ENCODE peak calls at places on chromosomes 11 and 22, in seven cellular contexts. One of them, this sample, is unnamed.
A peak's percentile ranks its signal among the peaks of the same experiment; 100 is the strongest.

GRCh38 chr11:123773959-123774358 is 19.6 kb upstream of the OR6X1 start:
- DNase-seq in H1: no peak
- DNase-seq in coronary artery: no peak
- DNase-seq in M059J: no peak
- DNase-seq in lung microvascular endothelial cell: no peak
- DNase-seq in H7: no peak
- DNase-seq in activated T-helper 1 cell treated with Interleukin-2 at 50 U/mL for 16 hours: no peak
- DNase-seq in this sample: no peak

GRCh38 chr22:27851974-27852713 is 50.6 kb upstream of the MN1 start:
- DNase-seq in lung microvascular endothelial cell: peak; percentile 45
- DNase-seq in coronary artery: no peak
- DNase-seq in H1: no peak
- DNase-seq in M059J: no peak
- DNase-seq in H7: peak; percentile 16
- DNase-seq in activated T-helper 1 cell treated with Interleukin-2 at 50 U/mL for 16 hours: no peak
- DNase-seq in this sample: no peak

GRCh38 chr22:43451651-43452050 is 39.8 kb downstream of the MPPED1 start:
- DNase-seq in activated T-helper 1 cell treated with Interleukin-2 at 50 U/mL for 16 hours: no peak
- DNase-seq in H7: peak; percentile 29
- DNase-seq in lung microvascular endothelial cell: no peak
- DNase-seq in H1: no peak
- DNase-seq in coronary artery: no peak
- DNase-seq in M059J: no peak
- DNase-seq in this sample: no peak

GRCh38 chr11:66465371-66466224 is 1.1 kb upstream of the PELI3 start:
- DNase-seq in coronary artery: no peak
- DNase-seq in activated T-helper 1 cell treated with Interleukin-2 at 50 U/mL for 16 hours: no peak
- DNase-seq in H1: peak; percentile 46
- DNase-seq in H7: peak; percentile 42
- DNase-seq in lung microvascular endothelial cell: no peak
- DNase-seq in M059J: peak; percentile 20
- DNase-seq in this sample: no peak

GRCh38 chr11:12581923-12582322 is 92.3 kb upstream of the TEAD1 start:
- DNase-seq in coronary artery: no peak
- DNase-seq in M059J: peak; percentile 97
- DNase-seq in lung microvascular endothelial cell: no peak
- DNase-seq in activated T-helper 1 cell treated with Interleukin-2 at 50 U/mL for 16 hours: no peak
- DNase-seq in H1: no peak
- DNase-seq in H7: no peak
- DNase-seq in this sample: no peak

GRCh38 chr11:32312865-32313403 is 122.4 kb downstream of the WT1 start:
- DNase-seq in coronary artery: no peak
- DNase-seq in lung microvascular endothelial cell: peak; percentile 54
- DNase-seq in activated T-helper 1 cell treated with Interleukin-2 at 50 U/mL for 16 hours: no peak
- DNase-seq in H7: peak; percentile 69
- DNase-seq in M059J: peak; percentile 81
- DNase-seq in H1: peak; percentile 60
- DNase-seq in this sample: no peak

GRCh38 chr22:41267958-41268357 is 18.0 kb downstream of the RANGAP1 start:
- DNase-seq in activated T-helper 1 cell treated with Interleukin-2 at 50 U/mL for 16 hours: no peak
- DNase-seq in M059J: no peak
- DNase-seq in lung microvascular endothelial cell: no peak
- DNase-seq in H7: peak; percentile 59
- DNase-seq in coronary artery: no peak
- DNase-seq in H1: no peak
- DNase-seq in this sample: no peak

GRCh38 chr22:28009272-28009827 is 90.3 kb upstream of the PITPNB start:
- DNase-seq in activated T-helper 1 cell treated with Interleukin-2 at 50 U/mL for 16 hours: peak; percentile 47
- DNase-seq in lung microvascular endothelial cell: peak; percentile 84
- DNase-seq in H7: peak; percentile 96
- DNase-seq in coronary artery: peak; percentile 79
- DNase-seq in M059J: peak; percentile 75
- DNase-seq in H1: peak; percentile 89
- DNase-seq in this sample: peak; percentile 86

GRCh38 chr22:37186228-37186996 is 1.6 kb downstream of the C1QTNF6 start:
- DNase-seq in coronary artery: no peak
- DNase-seq in activated T-helper 1 cell treated with Interleukin-2 at 50 U/mL for 16 hours: no peak
- DNase-seq in H7: peak; percentile 95
- DNase-seq in M059J: peak; percentile 54
- DNase-seq in H1: peak; percentile 68
- DNase-seq in lung microvascular endothelial cell: peak; percentile 96
- DNase-seq in this sample: no peak

GRCh38 chr11:65412271-65413076 is 10.1 kb upstream of the NEAT1 start:
- DNase-seq in activated T-helper 1 cell treated with Interleukin-2 at 50 U/mL for 16 hours: no peak
- DNase-seq in coronary artery: no peak
- DNase-seq in M059J: no peak
- DNase-seq in H1: no peak
- DNase-seq in H7: peak; percentile 20
- DNase-seq in lung microvascular endothelial cell: no peak
- DNase-seq in this sample: no peak

GRCh38 chr11:43360361-43361032 is 1.8 kb downstream of the TTC17 start:
- DNase-seq in activated T-helper 1 cell treated with Interleukin-2 at 50 U/mL for 16 hours: no peak
- DNase-seq in coronary artery: no peak
- DNase-seq in H7: no peak
- DNase-seq in H1: no peak
- DNase-seq in lung microvascular endothelial cell: peak; percentile 8
- DNase-seq in M059J: no peak
- DNase-seq in this sample: no peak

GRCh38 chr22:20026996-20027601 is 6.2 kb downstream of the TANGO2 start:
- DNase-seq in activated T-helper 1 cell treated with Interleukin-2 at 50 U/mL for 16 hours: no peak
- DNase-seq in H1: no peak
- DNase-seq in M059J: no peak
- DNase-seq in lung microvascular endothelial cell: no peak
- DNase-seq in coronary artery: no peak
- DNase-seq in H7: no peak
- DNase-seq in this sample: no peak

GRCh38 chr22:22740560-22741276 is 96.3 kb downstream of the GGTLC2 start:
- DNase-seq in activated T-helper 1 cell treated with Interleukin-2 at 50 U/mL for 16 hours: no peak
- DNase-seq in lung microvascular endothelial cell: no peak
- DNase-seq in H1: no peak
- DNase-seq in H7: no peak
- DNase-seq in coronary artery: no peak
- DNase-seq in M059J: no peak
- DNase-seq in this sample: no peak

GRCh38 chr11:86931059-86931964 is 23.9 kb downstream of the FZD4 start:
- DNase-seq in H7: no peak
- DNase-seq in coronary artery: no peak
- DNase-seq in activated T-helper 1 cell treated with Interleukin-2 at 50 U/mL for 16 hours: no peak
- DNase-seq in H1: no peak
- DNase-seq in M059J: peak; percentile 75
- DNase-seq in lung microvascular endothelial cell: no peak
- DNase-seq in this sample: no peak

GRCh38 chr11:15905334-15905733 is 451.0 kb downstream of the SOX6 start:
- DNase-seq in M059J: no peak
- DNase-seq in H7: no peak
- DNase-seq in H1: no peak
- DNase-seq in lung microvascular endothelial cell: no peak
- DNase-seq in coronary artery: no peak
- DNase-seq in activated T-helper 1 cell treated with Interleukin-2 at 50 U/mL for 16 hours: no peak
- DNase-seq in this sample: no peak

GRCh38 chr11:133064152-133064877 is 468.0 kb downstream of the OPCML start:
- DNase-seq in lung microvascular endothelial cell: peak; percentile 78
- DNase-seq in activated T-helper 1 cell treated with Interleukin-2 at 50 U/mL for 16 hours: no peak
- DNase-seq in coronary artery: peak; percentile 75
- DNase-seq in H7: peak; percentile 94
- DNase-seq in H1: peak; percentile 88
- DNase-seq in M059J: peak; percentile 70
- DNase-seq in this sample: peak; percentile 91

GRCh38 chr22:29458551-29458950 is 20.2 kb downstream of the RFPL1 start:
- DNase-seq in activated T-helper 1 cell treated with Interleukin-2 at 50 U/mL for 16 hours: no peak
- DNase-seq in lung microvascular endothelial cell: no peak
- DNase-seq in H1: no peak
- DNase-seq in coronary artery: no peak
- DNase-seq in M059J: no peak
- DNase-seq in H7: no peak
- DNase-seq in this sample: no peak

GRCh38 chr22:48581206-48581766 is 1246.4 kb downstream of the BRD1 start:
- DNase-seq in coronary artery: no peak
- DNase-seq in activated T-helper 1 cell treated with Interleukin-2 at 50 U/mL for 16 hours: no peak
- DNase-seq in M059J: no peak
- DNase-seq in lung microvascular endothelial cell: no peak
- DNase-seq in H1: no peak
- DNase-seq in H7: no peak
- DNase-seq in this sample: no peak

GRCh38 chr11:61688368-61689163 is 8.4 kb downstream of the DAGLA start:
- DNase-seq in coronary artery: peak; percentile 86
- DNase-seq in H7: peak; percentile 61
- DNase-seq in lung microvascular endothelial cell: peak; percentile 82
- DNase-seq in M059J: peak; percentile 43
- DNase-seq in H1: no peak
- DNase-seq in activated T-helper 1 cell treated with Interleukin-2 at 50 U/mL for 16 hours: no peak
- DNase-seq in this sample: no peak

GRCh38 chr11:122754553-122755322 is 83.6 kb upstream of the CRTAM start:
- DNase-seq in H7: peak; percentile 69
- DNase-seq in H1: peak; percentile 52
- DNase-seq in activated T-helper 1 cell treated with Interleukin-2 at 50 U/mL for 16 hours: no peak
- DNase-seq in M059J: peak; percentile 17
- DNase-seq in lung microvascular endothelial cell: peak; percentile 46
- DNase-seq in coronary artery: no peak
- DNase-seq in this sample: no peak

GRCh38 chr22:48555606-48556005 is 1272.1 kb downstream of the BRD1 start:
- DNase-seq in coronary artery: no peak
- DNase-seq in lung microvascular endothelial cell: no peak
- DNase-seq in activated T-helper 1 cell treated with Interleukin-2 at 50 U/mL for 16 hours: no peak
- DNase-seq in M059J: no peak
- DNase-seq in H7: no peak
- DNase-seq in H1: no peak
- DNase-seq in this sample: no peak

GRCh38 chr11:38425578-38425977 is 1827.5 kb upstream of the RAG2 start:
- DNase-seq in lung microvascular endothelial cell: no peak
- DNase-seq in coronary artery: no peak
- DNase-seq in M059J: no peak
- DNase-seq in H1: no peak
- DNase-seq in H7: no peak
- DNase-seq in activated T-helper 1 cell treated with Interleukin-2 at 50 U/mL for 16 hours: no peak
- DNase-seq in this sample: no peak

GRCh38 chr11:35330924-35331323 is 88.4 kb downstream of the SLC1A2 start:
- DNase-seq in H1: no peak
- DNase-seq in M059J: no peak
- DNase-seq in coronary artery: no peak
- DNase-seq in activated T-helper 1 cell treated with Interleukin-2 at 50 U/mL for 16 hours: peak; percentile 41
- DNase-seq in lung microvascular endothelial cell: no peak
- DNase-seq in H7: no peak
- DNase-seq in this sample: no peak

GRCh38 chr22:43151251-43152000 is at the start of gene TSPO:
- DNase-seq in activated T-helper 1 cell treated with Interleukin-2 at 50 U/mL for 16 hours: peak; percentile 59
- DNase-seq in M059J: peak; percentile 30
- DNase-seq in coronary artery: peak; percentile 92
- DNase-seq in H1: peak; percentile 76
- DNase-seq in lung microvascular endothelial cell: peak; percentile 67
- DNase-seq in H7: peak; percentile 95
- DNase-seq in this sample: peak; percentile 50

GRCh38 chr11:119843760-119844330 is 114.8 kb upstream of the NECTIN1 start:
- DNase-seq in H7: no peak
- DNase-seq in M059J: peak; percentile 17
- DNase-seq in coronary artery: no peak
- DNase-seq in activated T-helper 1 cell treated with Interleukin-2 at 50 U/mL for 16 hours: no peak
- DNase-seq in lung microvascular endothelial cell: no peak
- DNase-seq in H1: no peak
- DNase-seq in this sample: no peak

GRCh38 chr11:9160166-9160565 is 68.8 kb upstream of the SCUBE2 start:
- DNase-seq in H7: no peak
- DNase-seq in H1: no peak
- DNase-seq in activated T-helper 1 cell treated with Interleukin-2 at 50 U/mL for 16 hours: no peak
- DNase-seq in lung microvascular endothelial cell: peak; percentile 50
- DNase-seq in M059J: peak; percentile 58
- DNase-seq in coronary artery: no peak
- DNase-seq in this sample: no peak

GRCh38 chr22:47202819-47203553 is 440.5 kb downstream of the TBC1D22A start:
- DNase-seq in H7: no peak
- DNase-seq in lung microvascular endothelial cell: no peak
- DNase-seq in H1: peak; percentile 1
- DNase-seq in activated T-helper 1 cell treated with Interleukin-2 at 50 U/mL for 16 hours: no peak
- DNase-seq in M059J: no peak
- DNase-seq in coronary artery: no peak
- DNase-seq in this sample: no peak

GRCh38 chr11:64870176-64870892 is 8.1 kb downstream of the EHD1 start:
- DNase-seq in H7: peak; percentile 63
- DNase-seq in coronary artery: peak; percentile 92
- DNase-seq in activated T-helper 1 cell treated with Interleukin-2 at 50 U/mL for 16 hours: no peak
- DNase-seq in M059J: peak; percentile 72
- DNase-seq in H1: no peak
- DNase-seq in lung microvascular endothelial cell: peak; percentile 70
- DNase-seq in this sample: no peak

GRCh38 chr11:111307472-111308108 is 9.2 kb downstream of the POU2AF3 start:
- DNase-seq in H1: no peak
- DNase-seq in M059J: no peak
- DNase-seq in coronary artery: no peak
- DNase-seq in H7: no peak
- DNase-seq in lung microvascular endothelial cell: no peak
- DNase-seq in activated T-helper 1 cell treated with Interleukin-2 at 50 U/mL for 16 hours: no peak
- DNase-seq in this sample: no peak

GRCh38 chr22:39229688-39230260 is 15.0 kb downstream of the PDGFB start:
- DNase-seq in M059J: no peak
- DNase-seq in lung microvascular endothelial cell: no peak
- DNase-seq in coronary artery: no peak
- DNase-seq in H7: peak; percentile 84
- DNase-seq in H1: no peak
- DNase-seq in activated T-helper 1 cell treated with Interleukin-2 at 50 U/mL for 16 hours: no peak
- DNase-seq in this sample: no peak

GRCh38 chr11:30420233-30420787 is 97.4 kb downstream of the ARL14EP start:
- DNase-seq in activated T-helper 1 cell treated with Interleukin-2 at 50 U/mL for 16 hours: no peak
- DNase-seq in H1: no peak
- DNase-seq in coronary artery: no peak
- DNase-seq in M059J: no peak
- DNase-seq in lung microvascular endothelial cell: no peak
- DNase-seq in H7: no peak
- DNase-seq in this sample: no peak

GRCh38 chr11:94595061-94595460 is 27.9 kb downstream of the PIWIL4 start:
- DNase-seq in activated T-helper 1 cell treated with Interleukin-2 at 50 U/mL for 16 hours: no peak
- DNase-seq in lung microvascular endothelial cell: no peak
- DNase-seq in H1: no peak
- DNase-seq in coronary artery: no peak
- DNase-seq in H7: no peak
- DNase-seq in M059J: no peak
- DNase-seq in this sample: no peak

GRCh38 chr11:128802358-128802981 is 64.6 kb downstream of the KCNJ1 start:
- DNase-seq in coronary artery: no peak
- DNase-seq in M059J: peak; percentile 74
- DNase-seq in activated T-helper 1 cell treated with Interleukin-2 at 50 U/mL for 16 hours: no peak
- DNase-seq in H7: peak; percentile 74
- DNase-seq in lung microvascular endothelial cell: peak; percentile 61
- DNase-seq in H1: peak; percentile 67
- DNase-seq in this sample: no peak

GRCh38 chr22:33271390-33272161 is 213.4 kb upstream of the SYN3 start:
- DNase-seq in H1: no peak
- DNase-seq in M059J: peak; percentile 1
- DNase-seq in lung microvascular endothelial cell: peak; percentile 24
- DNase-seq in coronary artery: peak; percentile 83
- DNase-seq in H7: no peak
- DNase-seq in activated T-helper 1 cell treated with Interleukin-2 at 50 U/mL for 16 hours: no peak
- DNase-seq in this sample: no peak

GRCh38 chr11:62456630-62457029 is 37.8 kb downstream of the SCGB1A1 start:
- DNase-seq in activated T-helper 1 cell treated with Interleukin-2 at 50 U/mL for 16 hours: no peak
- DNase-seq in coronary artery: no peak
- DNase-seq in H1: no peak
- DNase-seq in lung microvascular endothelial cell: no peak
- DNase-seq in H7: peak; percentile 68
- DNase-seq in M059J: no peak
- DNase-seq in this sample: no peak

GRCh38 chr11:106724293-106724892 is 293.9 kb downstream of the GUCY1A2 start:
- DNase-seq in M059J: peak; percentile 12
- DNase-seq in H7: no peak
- DNase-seq in coronary artery: no peak
- DNase-seq in activated T-helper 1 cell treated with Interleukin-2 at 50 U/mL for 16 hours: no peak
- DNase-seq in lung microvascular endothelial cell: no peak
- DNase-seq in H1: no peak
- DNase-seq in this sample: no peak

GRCh38 chr22:34973926-34974325 is 92.0 kb upstream of the ISX start:
- DNase-seq in M059J: peak; percentile 56
- DNase-seq in lung microvascular endothelial cell: no peak
- DNase-seq in H1: no peak
- DNase-seq in coronary artery: no peak
- DNase-seq in H7: no peak
- DNase-seq in activated T-helper 1 cell treated with Interleukin-2 at 50 U/mL for 16 hours: no peak
- DNase-seq in this sample: no peak

This sample was measured in mesothelial cell of epicardium.